ENCODE peak calls at places on chromosomes 4 and X, in seven cellular contexts. D is astrocyte of the hippocampus; I is WTC11; N is A673; F is fibroblast of the conjunctiva; P is activated CD8-positive, alpha-beta memory T cell treated with anti-CD3 and anti-CD28 coated beads, Interleukin-2, amount 50 U/mL, for 4 hours; G is effector CD4-positive, alpha-beta T cell. L is an unnamed sample.

GRCh38 chrX:17032351-17032750 is 85.9 kb downstream of the REPS2 start:
- DNase-seq in G (no peak), P (no peak), F (peak), D (peak), N (no peak), I (no peak), L (peak)

GRCh38 chr4:89001647-89002518 is 55.1 kb downstream of the FAM13A start:
- DNase-seq in D (no peak), F (no peak), I (no peak), N (no peak), P (no peak), G (no peak), L (peak)

GRCh38 chr4:7410470-7410869 is 24.3 kb downstream of the PSAPL1 start:
- DNase-seq in G (no peak), I (no peak), D (no peak), F (no peak), N (no peak), P (no peak), L (no peak)

GRCh38 chr4:5992171-5993062 is 25.8 kb downstream of the C4orf50 start:
- DNase-seq in P (no peak), D (no peak), F (no peak), N (no peak), I (no peak), G (no peak), L (no peak)

GRCh38 chr4:145513020-145513621 is 31.5 kb downstream of the SMAD1 start:
- DNase-seq in I (no peak), D (no peak), P (no peak), N (no peak), F (no peak), G (no peak), L (no peak)

GRCh38 chrX:120293015-120293414 is 18.2 kb downstream of the TMEM255A start:
- DNase-seq in P (no peak), G (no peak), N (no peak), F (no peak), I (no peak), D (no peak), L (no peak)

GRCh38 chr4:1179089-1179441 is 6.7 kb upstream of the SPON2 start:
- DNase-seq in P (no peak), N (no peak), D (no peak), F (no peak), G (no peak), I (no peak), L (no peak)

GRCh38 chr4:21882050-21882839 is 66.3 kb downstream of the KCNIP4 start:
- DNase-seq in D (no peak), N (no peak), I (no peak), F (no peak), G (no peak), P (no peak), L (peak)

GRCh38 chr4:73208376-73208775 is 50.2 kb downstream of the ANKRD17 start:
- DNase-seq in D (peak), F (peak), P (no peak), N (no peak), G (no peak), I (no peak), L (peak)

GRCh38 chrX:55867254-55867653 is 149.7 kb downstream of the RRAGB start:
- DNase-seq in I (no peak), G (no peak), N (no peak), F (no peak), P (no peak), D (peak), L (peak)

GRCh38 chrX:106415276-106415895 is 196.4 kb upstream of the RADX start:
- DNase-seq in D (peak), N (peak), I (peak), P (no peak), G (no peak), F (peak), L (peak)

GRCh38 chr4:17065821-17066220 is 167.4 kb upstream of the LDB2 start:
- DNase-seq in F (no peak), P (no peak), N (no peak), I (no peak), G (no peak), D (no peak), L (no peak)

GRCh38 chr4:179624768-179625181 is 2182.5 kb upstream of the AGA start:
- DNase-seq in N (peak), P (no peak), D (peak), I (no peak), F (no peak), G (no peak), L (peak)

GRCh38 chr4:76178296-76178695 is 30.1 kb upstream of the NUP54 start:
- DNase-seq in N (peak), P (no peak), I (no peak), G (no peak), D (no peak), F (no peak), L (no peak)

GRCh38 chrX:105648732-105649131 is 173.6 kb upstream of the NRK start:
- DNase-seq in P (no peak), N (no peak), F (no peak), D (no peak), I (no peak), G (no peak), L (no peak)

GRCh38 chr4:183757105-183757504 is 98.0 kb downstream of the TRAPPC11 start:
- DNase-seq in G (no peak), N (no peak), D (peak), F (no peak), I (no peak), P (no peak), L (peak)

GRCh38 chrX:64093761-64094160 is 111.7 kb downstream of the AMER1 start:
- DNase-seq in I (peak), D (peak), N (peak), G (no peak), P (no peak), F (no peak), L (peak)

GRCh38 chrX:108270280-108270679 is 167.9 kb downstream of the COL4A6 start:
- DNase-seq in G (no peak), N (no peak), D (peak), I (no peak), F (no peak), P (no peak), L (peak)

GRCh38 chr4:3462321-3462789 is 751 bp upstream of the DOK7 start:
- DNase-seq in I (no peak), P (no peak), G (no peak), D (no peak), F (no peak), N (no peak), L (no peak)

GRCh38 chrX:45472968-45473367 is 272.3 kb upstream of the DIPK2B start:
- DNase-seq in G (no peak), I (no peak), N (no peak), F (no peak), P (no peak), D (no peak), L (no peak)

GRCh38 chr4:160685729-160686128 is 1478.1 kb downstream of the FSTL5 start:
- DNase-seq in G (no peak), N (no peak), D (no peak), P (no peak), I (no peak), F (no peak), L (no peak)

GRCh38 chrX:10615931-10616780 is 4.2 kb downstream of the MID1 start:
- DNase-seq in F (no peak), G (no peak), N (peak), P (no peak), D (peak), I (peak), L (peak)

GRCh38 chrX:102858826-102859627 is 78.0 kb upstream of the RAB40AL start:
- DNase-seq in F (no peak), P (no peak), G (no peak), N (peak), I (peak), D (peak), L (no peak)

GRCh38 chr4:119525771-119526712 is 102.6 kb downstream of the PDE5A start:
- DNase-seq in N (no peak), D (peak), G (no peak), P (no peak), F (no peak), I (no peak), L (peak)

GRCh38 chr4:38308728-38309315 is 348.6 kb downstream of the PTTG2 start:
- DNase-seq in G (no peak), I (no peak), F (no peak), D (peak), P (no peak), N (no peak), L (peak)

GRCh38 chr4:73620115-73620792 is at the start of gene RASSF6:
- DNase-seq in D (peak), N (no peak), F (no peak), I (peak), P (no peak), G (no peak), L (peak)

GRCh38 chr4:2771264-2771663 is 15.1 kb upstream of the TNIP2 start:
- DNase-seq in D (no peak), P (no peak), G (no peak), F (no peak), N (no peak), I (no peak), L (no peak)

GRCh38 chr4:153474251-153474650 is 8.1 kb downstream of the TMEM131L start:
- DNase-seq in G (no peak), F (no peak), D (peak), P (no peak), N (no peak), I (no peak), L (no peak)

L was measured in epithelial cell of esophagus.